ENCODE peak calls at places on chromosomes 16 and 17, in five cellular contexts. C is upper lobe of left lung, M is foreskin keratinocyte, H is Right ventricle myocardium inferior, X is WTC11. Q is an unnamed sample.
A peak's percentile ranks its signal among the peaks of the same experiment; 100 is the strongest.

GRCh38 chr16:2786061-2786825 is 1.1 kb downstream of the PRSS33 start:
- ATAC-seq in C (no peak), M (no peak), H (no peak), X (no peak), Q (no peak)

GRCh38 chr17:74917430-74917829 is 5.6 kb downstream of the USH1G start:
- ATAC-seq in C (peak; percentile 41), M (no peak), H (no peak), X (no peak), Q (no peak)

GRCh38 chr17:82489117-82489516 is 30.4 kb upstream of the FOXK2 start:
- ATAC-seq in C (peak; percentile 79), M (peak; percentile 15), H (peak; percentile 94), X (no peak), Q (peak; percentile 89)

GRCh38 chr17:49585422-49586027 is 9.9 kb downstream of the NXPH3 start:
- ATAC-seq in C (no peak), M (peak; percentile 25), H (no peak), X (peak; percentile 98), Q (peak; percentile 32)

GRCh38 chr16:49639739-49640388 is 216.0 kb downstream of the ZNF423 start:
- ATAC-seq in C (peak; percentile 66), M (no peak), H (peak; percentile 60), X (peak; percentile 68), Q (peak; percentile 39)

GRCh38 chr16:65249768-65250167 is 127.9 kb upstream of the CDH11 start:
- ATAC-seq in C (peak; percentile 91), M (no peak), H (peak; percentile 99), X (peak; percentile 78), Q (no peak)

GRCh38 chr17:75124819-75125162 is 6.8 kb downstream of the NT5C start:
- ATAC-seq in C (no peak), M (no peak), H (no peak), X (no peak), Q (no peak)

GRCh38 chr17:72684405-72685020 is 408.0 kb downstream of the SLC39A11 start:
- ATAC-seq in C (no peak), M (no peak), H (no peak), X (no peak), Q (no peak)

GRCh38 chr16:27258241-27258734 is 10.3 kb downstream of the NSMCE1 start:
- ATAC-seq in C (peak; percentile 20), M (peak; percentile 88), H (no peak), X (no peak), Q (peak; percentile 68)

GRCh38 chr17:56926270-56926669 is 12.4 kb upstream of the TRIM25 start:
- ATAC-seq in C (no peak), M (no peak), H (no peak), X (no peak), Q (no peak)

GRCh38 chr16:31508706-31509523 is 724 bp upstream of the RUSF1 start:
- ATAC-seq in C (peak; percentile 28), M (no peak), H (peak; percentile 24), X (no peak), Q (peak; percentile 14)

GRCh38 chr16:65079549-65079948 is 42.3 kb downstream of the CDH11 start:
- ATAC-seq in C (no peak), M (no peak), H (no peak), X (no peak), Q (no peak)

Q was measured in gastroesophageal sphincter.